ENCODE peak calls at places on chromosomes 11 and 22, in six cellular contexts. U is ovary; G is Peyer's patch; J is RWPE2; W is CD4-positive, alpha-beta T cell; Q is MM.1S. Y is an unnamed sample.

GRCh38 chr11:31799794-31800397 is 11.2 kb downstream of the PAX6 start:
- DNase-seq in U (no peak), G (no peak), J (no peak), W (no peak), Q (no peak), Y (no peak)

GRCh38 chr11:47724041-47724729 is 9.0 kb upstream of the AGBL2 start:
- DNase-seq in U (no peak), G (peak), J (no peak), W (no peak), Q (no peak), Y (no peak)

GRCh38 chr22:28015056-28015445 is 96.0 kb upstream of the PITPNB start:
- DNase-seq in U (no peak), G (no peak), J (peak), W (no peak), Q (no peak), Y (no peak)

GRCh38 chr11:104907521-104908185 is 9.4 kb upstream of the CASP12 start:
- DNase-seq in U (no peak), G (no peak), J (no peak), W (no peak), Q (peak), Y (no peak)

GRCh38 chr11:18013790-18014507 is 1.1 kb upstream of the SERGEF start:
- DNase-seq in U (peak), G (no peak), J (no peak), W (no peak), Q (no peak), Y (no peak)

GRCh38 chr11:64339754-64340408 is at the start of gene CCDC88B:
- DNase-seq in U (no peak), G (peak), J (peak), W (peak), Q (peak), Y (no peak)

GRCh38 chr11:67366546-67366945 is 6.9 kb downstream of the CLCF1 start:
- DNase-seq in U (peak), G (no peak), J (no peak), W (no peak), Q (no peak), Y (no peak)

GRCh38 chr11:19218216-19218615 is 16.4 kb upstream of the CSRP3 start:
- DNase-seq in U (no peak), G (no peak), J (no peak), W (no peak), Q (no peak), Y (no peak)

GRCh38 chr11:130209944-130210854 is 50.6 kb downstream of the ST14 start:
- DNase-seq in U (no peak), G (peak), J (peak), W (no peak), Q (no peak), Y (no peak)

GRCh38 chr11:32032478-32032877 is 58.4 kb upstream of the RCN1 start:
- DNase-seq in U (no peak), G (no peak), J (no peak), W (no peak), Q (no peak), Y (no peak)

GRCh38 chr11:119520400-119520799 is 97.4 kb upstream of the THY1 start:
- DNase-seq in U (no peak), G (no peak), J (no peak), W (no peak), Q (no peak), Y (no peak)

GRCh38 chr11:111510311-111510710 is 1.9 kb downstream of the BTG4 start:
- DNase-seq in U (no peak), G (no peak), J (no peak), W (no peak), Q (no peak), Y (peak)

GRCh38 chr22:42438293-42438650 is 6.1 kb upstream of the NFAM1 start:
- DNase-seq in U (no peak), G (no peak), J (no peak), W (no peak), Q (no peak), Y (no peak)

GRCh38 chr11:121563900-121564822 is 111.4 kb upstream of the SORL1-AS1 start:
- DNase-seq in U (no peak), G (no peak), J (no peak), W (no peak), Q (no peak), Y (no peak)

GRCh38 chr11:104581246-104581980 is 316.8 kb downstream of the CASP12 start:
- DNase-seq in U (no peak), G (no peak), J (no peak), W (no peak), Q (no peak), Y (no peak)

GRCh38 chr22:43848366-43849171 is 13.7 kb downstream of the SULT4A1 start:
- DNase-seq in U (no peak), G (peak), J (no peak), W (no peak), Q (no peak), Y (no peak)

GRCh38 chr11:44595964-44596381 is 30.5 kb downstream of the CD82 start:
- DNase-seq in U (peak), G (no peak), J (no peak), W (no peak), Q (no peak), Y (no peak)

GRCh38 chr11:60950933-60951610 is 904 bp downstream of the SLC15A3 start:
- DNase-seq in U (peak), G (no peak), J (no peak), W (no peak), Q (no peak), Y (no peak)

GRCh38 chr11:106329273-106330018 is 252.0 kb downstream of the AASDHPPT start:
- DNase-seq in U (no peak), G (no peak), J (no peak), W (no peak), Q (no peak), Y (no peak)

GRCh38 chr11:44775366-44776356 is 48.9 kb downstream of the TSPAN18 start:
- DNase-seq in U (no peak), G (peak), J (no peak), W (peak), Q (peak), Y (peak)

GRCh38 chr11:17343907-17344306 is 7.7 kb upstream of the NCR3LG1 start:
- DNase-seq in U (no peak), G (no peak), J (no peak), W (no peak), Q (no peak), Y (peak)

GRCh38 chr11:107018902-107019493 is 722 bp upstream of the GUCY1A2 start:
- DNase-seq in U (peak), G (peak), J (peak), W (no peak), Q (no peak), Y (peak)

GRCh38 chr11:66933508-66933907 is 24.7 kb downstream of the PC start:
- DNase-seq in U (no peak), G (no peak), J (no peak), W (no peak), Q (no peak), Y (no peak)

GRCh38 chr11:46294365-46295309 is 17.2 kb downstream of the CREB3L1 start:
- DNase-seq in U (peak), G (no peak), J (no peak), W (no peak), Q (no peak), Y (no peak)

GRCh38 chr11:2940930-2941821 is 12.0 kb upstream of the PHLDA2 start:
- DNase-seq in U (no peak), G (peak), J (no peak), W (no peak), Q (no peak), Y (no peak)

GRCh38 chr11:17498058-17498457 is 21.4 kb upstream of the ABCC8 start:
- DNase-seq in U (no peak), G (peak), J (no peak), W (no peak), Q (peak), Y (no peak)

GRCh38 chr22:24161909-24162308 is 19.4 kb upstream of the SUSD2 start:
- DNase-seq in U (no peak), G (no peak), J (no peak), W (no peak), Q (no peak), Y (no peak)

GRCh38 chr22:31081963-31082605 is 966 bp downstream of the SMTN start:
- DNase-seq in U (no peak), G (no peak), J (peak), W (no peak), Q (no peak), Y (peak)

GRCh38 chr22:37266581-37267127 is 15.7 kb upstream of the CYTH4 start:
- DNase-seq in U (no peak), G (peak), J (no peak), W (no peak), Q (no peak), Y (no peak)

GRCh38 chr11:124875401-124875800 is 10.2 kb downstream of the ROBO3 start:
- DNase-seq in U (no peak), G (peak), J (no peak), W (no peak), Q (no peak), Y (no peak)

GRCh38 chr11:111974451-111974850 is 37.3 kb downstream of the DIXDC1 start:
- DNase-seq in U (no peak), G (no peak), J (no peak), W (no peak), Q (no peak), Y (no peak)

GRCh38 chr22:23696326-23696851 is 5.6 kb downstream of the RGL4 start:
- DNase-seq in U (no peak), G (peak), J (no peak), W (peak), Q (no peak), Y (no peak)

GRCh38 chr11:7513210-7514098 is at the start of gene PPFIBP2:
- DNase-seq in U (peak), G (peak), J (peak), W (peak), Q (peak), Y (peak)
- TF ChIP-seq CTCF in U (no peak), G (peak), J (peak), W (peak), Q (peak), Y (peak)

GRCh38 chr22:21921729-21922128 is 30.9 kb downstream of the PPM1F start:
- DNase-seq in U (peak), G (no peak), J (no peak), W (no peak), Q (no peak), Y (no peak)
- H3K27ac ChIP-seq in U (no peak), G (no peak), J (no peak), W (no peak), Q (no peak), Y (no peak)

GRCh38 chr22:35913925-35914324 is 114.7 kb downstream of the RBFOX2 start:
- DNase-seq in U (no peak), G (no peak), J (no peak), W (no peak), Q (no peak), Y (no peak)
- TF ChIP-seq CTCF in U (no peak), G (no peak), J (no peak), W (no peak), Q (no peak), Y (no peak)

GRCh38 chr22:49020314-49020713 is 807.4 kb downstream of the BRD1 start:
- DNase-seq in U (no peak), G (peak), J (no peak), W (no peak), Q (no peak), Y (no peak)
- H3K27ac ChIP-seq in U (no peak), G (no peak), J (no peak), W (no peak), Q (no peak), Y (no peak)

DNA sequence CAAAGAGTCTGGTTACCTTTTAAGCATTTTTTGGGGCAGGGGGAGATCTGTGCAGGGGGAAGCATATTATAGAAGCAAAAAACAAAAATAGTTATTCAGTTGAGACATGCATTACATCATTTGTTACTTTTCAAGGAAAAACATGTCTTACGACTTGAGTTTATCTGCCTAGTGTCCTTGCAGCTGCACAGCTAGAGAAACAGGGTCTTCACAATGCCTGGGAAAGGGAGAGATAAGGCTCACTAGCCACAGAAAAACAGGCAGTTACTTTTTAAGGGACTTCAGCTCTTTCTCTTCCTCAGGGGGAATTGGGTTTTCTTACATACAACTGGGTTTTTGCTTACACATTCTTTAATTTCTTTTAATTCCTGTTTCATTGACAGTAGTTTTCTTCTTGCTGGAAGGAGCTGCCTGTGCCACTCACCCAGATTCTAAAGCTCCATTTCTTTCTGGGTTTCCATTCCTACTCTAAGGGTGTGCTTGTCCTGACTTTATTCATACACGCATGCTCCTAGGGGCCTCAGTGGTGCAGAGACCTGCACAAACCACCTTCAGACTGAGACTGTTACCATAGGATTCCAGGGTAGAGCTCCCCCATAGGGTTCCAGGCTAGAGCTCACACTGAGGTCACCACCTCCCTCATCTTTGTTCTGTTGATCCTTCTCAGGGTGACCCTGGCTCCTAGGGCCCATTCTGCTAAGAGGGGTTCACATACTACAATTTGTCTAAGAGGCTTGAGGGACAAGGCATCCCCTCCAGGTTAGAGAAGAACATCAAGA is 14.7 kb upstream of the UBQLNL start:
- DNase-seq in U (no peak), G (no peak), J (no peak), W (no peak), Q (no peak), Y (no peak)
- TF ChIP-seq CTCF in U (no peak), G (no peak), J (no peak), W (no peak), Q (no peak), Y (no peak)

GRCh38 chr11:78349614-78350013 is 68.0 kb downstream of the GAB2 start:
- DNase-seq in U (no peak), G (no peak), J (no peak), W (no peak), Q (no peak), Y (no peak)

GRCh38 chr11:78350646-78351165 is 66.9 kb downstream of the GAB2 start:
- DNase-seq in U (no peak), G (no peak), J (no peak), W (no peak), Q (no peak), Y (no peak)

GRCh38 chr11:78350101-78350645 is 67.4 kb downstream of the GAB2 start:
- DNase-seq in U (peak), G (no peak), J (no peak), W (no peak), Q (no peak), Y (no peak)

GRCh38 chr11:78347956-78348355 is 69.7 kb downstream of the GAB2 start:
- DNase-seq in U (no peak), G (no peak), J (no peak), W (no peak), Q (no peak), Y (no peak)

DNA sequence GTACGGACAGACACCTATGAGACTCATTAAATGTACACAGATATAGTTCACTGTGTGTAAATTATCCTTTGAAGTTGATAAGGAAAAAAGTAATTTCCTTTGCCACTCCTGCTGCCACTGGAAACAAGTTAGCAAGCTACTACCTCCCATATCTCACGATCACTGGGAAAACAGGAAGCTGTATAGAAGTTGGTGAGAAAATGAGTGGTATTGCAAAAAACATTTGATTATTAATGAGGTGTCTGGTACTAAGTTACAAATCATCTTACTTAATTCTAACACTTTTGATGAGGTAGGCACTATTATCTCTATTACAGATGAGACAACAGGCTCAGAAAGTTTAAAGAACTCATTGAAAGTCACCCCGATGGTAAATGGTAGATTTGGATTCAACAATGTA is 68.5 kb downstream of the GAB2 start:
- DNase-seq in U (no peak), G (no peak), J (no peak), W (no peak), Q (no peak), Y (no peak)
- H3K27ac ChIP-seq in U (peak), G (peak), J (no peak), W (no peak), Q (no peak), Y (no peak)

GRCh38 chr11:10181811-10182210 is 112.2 kb downstream of the SBF2 start:
- DNase-seq in U (no peak), G (no peak), J (no peak), W (no peak), Q (peak), Y (peak)
- TF ChIP-seq CTCF in U (no peak), G (no peak), J (peak), W (no peak), Q (peak), Y (peak)

DNA sequence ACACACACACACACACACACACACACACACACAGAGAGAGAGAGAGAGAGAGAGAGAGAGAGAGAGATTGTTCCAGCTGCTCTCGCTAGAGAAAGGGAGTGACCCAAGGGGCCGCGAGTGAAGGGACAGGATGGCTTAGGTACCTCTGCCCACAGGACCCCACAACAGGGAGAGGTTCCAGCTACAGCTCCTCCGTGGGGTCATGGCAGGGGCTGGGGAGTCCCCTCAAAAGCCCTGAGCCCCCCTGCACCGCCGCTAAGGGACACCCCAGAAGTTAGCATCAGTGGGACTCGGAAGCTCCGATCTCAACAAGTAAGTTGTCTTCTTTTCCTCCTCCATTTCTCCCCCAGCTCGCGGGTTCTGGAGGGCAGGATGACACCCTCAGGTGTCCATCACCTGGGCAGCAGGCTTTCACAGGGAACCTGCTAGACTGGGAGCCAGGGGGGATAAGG is 280 bp downstream of the KCNJ5 start:
- DNase-seq in U (no peak), G (no peak), J (no peak), W (no peak), Q (no peak), Y (no peak)
- H3K27ac ChIP-seq in U (no peak), G (no peak), J (no peak), W (no peak), Q (no peak), Y (peak)

GRCh38 chr11:68402355-68403031 is 58.1 kb upstream of the PPP6R3 start:
- DNase-seq in U (peak), G (peak), J (peak), W (no peak), Q (no peak), Y (no peak)
- TF ChIP-seq CTCF in U (no peak), G (no peak), J (no peak), W (no peak), Q (no peak), Y (no peak)